ENCODE peak calls at places on chromosomes 1 and 21, in seven cellular contexts. One of them, this sample, is unnamed.

GRCh38 chr1:18886003-18886335 is 16.4 kb downstream of the ALDH4A1 start:
- DNase-seq in IMR-90: peak; percentile 59
- DNase-seq in mesendoderm: no peak
- DNase-seq in trophoblast cell: no peak
- DNase-seq in neuronal stem cell: no peak
- DNase-seq in mesenchymal stem cell: peak; percentile 13
- DNase-seq in H1: no peak
- DNase-seq in this sample: no peak

GRCh38 chr1:45004281-45004920 is 6.7 kb downstream of the HECTD3 start:
- DNase-seq in neuronal stem cell: no peak
- DNase-seq in mesenchymal stem cell: no peak
- DNase-seq in mesendoderm: no peak
- DNase-seq in trophoblast cell: no peak
- DNase-seq in IMR-90: no peak
- DNase-seq in H1: no peak
- DNase-seq in this sample: no peak

GRCh38 chr1:199029855-199030254 is 391.0 kb downstream of the PTPRC start:
- DNase-seq in trophoblast cell: no peak
- DNase-seq in neuronal stem cell: no peak
- DNase-seq in mesenchymal stem cell: peak; percentile 71
- DNase-seq in mesendoderm: no peak
- DNase-seq in H1: no peak
- DNase-seq in IMR-90: peak; percentile 82
- DNase-seq in this sample: no peak

GRCh38 chr21:20108976-20109375 is 889.2 kb upstream of the NCAM2 start:
- DNase-seq in H1: no peak
- DNase-seq in trophoblast cell: no peak
- DNase-seq in IMR-90: no peak
- DNase-seq in mesenchymal stem cell: no peak
- DNase-seq in neuronal stem cell: no peak
- DNase-seq in mesendoderm: no peak
- DNase-seq in this sample: no peak

GRCh38 chr1:165686121-165686970 is 12.0 kb downstream of the ALDH9A1 start:
- DNase-seq in IMR-90: no peak
- DNase-seq in mesendoderm: peak; percentile 69
- DNase-seq in trophoblast cell: no peak
- DNase-seq in neuronal stem cell: no peak
- DNase-seq in mesenchymal stem cell: no peak
- DNase-seq in H1: no peak
- DNase-seq in this sample: peak; percentile 34

GRCh38 chr21:25934130-25934529 is 199.4 kb downstream of the GABPA start:
- DNase-seq in neuronal stem cell: no peak
- DNase-seq in H1: no peak
- DNase-seq in mesenchymal stem cell: peak; percentile 69
- DNase-seq in trophoblast cell: peak; percentile 37
- DNase-seq in mesendoderm: no peak
- DNase-seq in IMR-90: peak; percentile 52
- DNase-seq in this sample: no peak

GRCh38 chr1:235624751-235625192 is 24.8 kb downstream of the GNG4 start:
- DNase-seq in H1: no peak
- DNase-seq in mesendoderm: no peak
- DNase-seq in mesenchymal stem cell: peak; percentile 69
- DNase-seq in IMR-90: peak; percentile 53
- DNase-seq in neuronal stem cell: no peak
- DNase-seq in trophoblast cell: peak; percentile 9
- DNase-seq in this sample: no peak

GRCh38 chr1:6872573-6873261 is 87.5 kb downstream of the CAMTA1 start:
- DNase-seq in IMR-90: peak; percentile 45
- DNase-seq in mesendoderm: no peak
- DNase-seq in mesenchymal stem cell: no peak
- DNase-seq in neuronal stem cell: no peak
- DNase-seq in H1: no peak
- DNase-seq in trophoblast cell: no peak
- DNase-seq in this sample: no peak

GRCh38 chr1:112296908-112297307 is 99.1 kb upstream of the CTTNBP2NL start:
- DNase-seq in H1: no peak
- DNase-seq in trophoblast cell: no peak
- DNase-seq in mesendoderm: no peak
- DNase-seq in mesenchymal stem cell: peak; percentile 31
- DNase-seq in IMR-90: peak; percentile 50
- DNase-seq in neuronal stem cell: no peak
- DNase-seq in this sample: no peak

GRCh38 chr1:165843304-165843703 is 15.9 kb downstream of the UCK2 start:
- DNase-seq in H1: no peak
- DNase-seq in mesendoderm: no peak
- DNase-seq in mesenchymal stem cell: peak; percentile 51
- DNase-seq in IMR-90: peak; percentile 58
- DNase-seq in trophoblast cell: peak; percentile 5
- DNase-seq in neuronal stem cell: no peak
- DNase-seq in this sample: no peak

GRCh38 chr1:999797-1000356 is at the start of gene HES4:
- DNase-seq in H1: peak; percentile 93
- DNase-seq in trophoblast cell: peak; percentile 97
- DNase-seq in neuronal stem cell: peak; percentile 91
- DNase-seq in IMR-90: peak; percentile 90
- DNase-seq in mesendoderm: peak; percentile 92
- DNase-seq in mesenchymal stem cell: peak; percentile 94
- DNase-seq in this sample: peak; percentile 91

GRCh38 chr1:175494950-175495349 is 248.4 kb downstream of the TNR start:
- DNase-seq in mesenchymal stem cell: no peak
- DNase-seq in H1: no peak
- DNase-seq in IMR-90: no peak
- DNase-seq in trophoblast cell: no peak
- DNase-seq in neuronal stem cell: no peak
- DNase-seq in mesendoderm: no peak
- DNase-seq in this sample: no peak

GRCh38 chr1:78665809-78666208 is 16.2 kb downstream of the IFI44 start:
- DNase-seq in trophoblast cell: no peak
- DNase-seq in H1: no peak
- DNase-seq in mesenchymal stem cell: no peak
- DNase-seq in IMR-90: no peak
- DNase-seq in mesendoderm: no peak
- DNase-seq in neuronal stem cell: no peak
- DNase-seq in this sample: no peak

GRCh38 chr1:160746870-160747500 is 7.9 kb downstream of the SLAMF7 start:
- DNase-seq in mesenchymal stem cell: no peak
- DNase-seq in trophoblast cell: no peak
- DNase-seq in IMR-90: no peak
- DNase-seq in H1: no peak
- DNase-seq in mesendoderm: peak; percentile 73
- DNase-seq in neuronal stem cell: no peak
- DNase-seq in this sample: no peak

GRCh38 chr1:193437785-193438184 is 251.4 kb upstream of the B3GALT2 start:
- DNase-seq in trophoblast cell: no peak
- DNase-seq in mesenchymal stem cell: no peak
- DNase-seq in H1: no peak
- DNase-seq in mesendoderm: no peak
- DNase-seq in IMR-90: no peak
- DNase-seq in neuronal stem cell: no peak
- DNase-seq in this sample: no peak

GRCh38 chr21:42010507-42011493 is 640 bp upstream of the ZBTB21 start:
- DNase-seq in IMR-90: no peak
- DNase-seq in H1: no peak
- DNase-seq in mesendoderm: peak; percentile 46
- DNase-seq in mesenchymal stem cell: peak; percentile 38
- DNase-seq in trophoblast cell: peak; percentile 67
- DNase-seq in neuronal stem cell: peak; percentile 17
- DNase-seq in this sample: peak; percentile 43

GRCh38 chr1:6317101-6317760 is 56.3 kb upstream of the GPR153 start:
- DNase-seq in H1: no peak
- DNase-seq in mesenchymal stem cell: peak; percentile 63
- DNase-seq in mesendoderm: no peak
- DNase-seq in IMR-90: peak; percentile 38
- DNase-seq in trophoblast cell: no peak
- DNase-seq in neuronal stem cell: no peak
- DNase-seq in this sample: no peak

GRCh38 chr1:115258302-115258866 is 79.7 kb downstream of the NGF start:
- DNase-seq in mesenchymal stem cell: peak; percentile 38
- DNase-seq in trophoblast cell: no peak
- DNase-seq in H1: no peak
- DNase-seq in IMR-90: peak; percentile 80
- DNase-seq in mesendoderm: peak; percentile 8
- DNase-seq in neuronal stem cell: no peak
- DNase-seq in this sample: no peak

GRCh38 chr1:193240609-193241008 is 54.2 kb upstream of the B3GALT2 start:
- DNase-seq in trophoblast cell: no peak
- DNase-seq in mesenchymal stem cell: no peak
- DNase-seq in neuronal stem cell: no peak
- DNase-seq in H1: no peak
- DNase-seq in mesendoderm: no peak
- DNase-seq in IMR-90: no peak
- DNase-seq in this sample: no peak

GRCh38 chr1:176643536-176643935 is 180.6 kb downstream of the PAPPA2 start:
- DNase-seq in mesendoderm: no peak
- DNase-seq in neuronal stem cell: no peak
- DNase-seq in H1: no peak
- DNase-seq in trophoblast cell: peak; percentile 62
- DNase-seq in IMR-90: peak; percentile 18
- DNase-seq in mesenchymal stem cell: peak; percentile 67
- DNase-seq in this sample: no peak

GRCh38 chr1:72230746-72231145 is 51.6 kb downstream of the NEGR1 start:
- DNase-seq in neuronal stem cell: no peak
- DNase-seq in mesendoderm: no peak
- DNase-seq in H1: no peak
- DNase-seq in IMR-90: peak; percentile 23
- DNase-seq in mesenchymal stem cell: no peak
- DNase-seq in trophoblast cell: no peak
- DNase-seq in this sample: no peak

GRCh38 chr1:8458607-8459006 is 140.7 kb downstream of the SLC45A1 start:
- DNase-seq in neuronal stem cell: no peak
- DNase-seq in H1: no peak
- DNase-seq in trophoblast cell: no peak
- DNase-seq in IMR-90: no peak
- DNase-seq in mesendoderm: no peak
- DNase-seq in mesenchymal stem cell: no peak
- DNase-seq in this sample: no peak
- H3K23ac ChIP-seq in neuronal stem cell: no peak overlapping the region
- H3K23ac ChIP-seq in H1: no peak overlapping the region
- H3K23ac ChIP-seq in trophoblast cell: no peak overlapping the region
- H3K23ac ChIP-seq in IMR-90: no peak overlapping the region
- H3K23ac ChIP-seq in mesendoderm: no peak overlapping the region
- H3K23ac ChIP-seq in mesenchymal stem cell: no peak overlapping the region
- H3K23ac ChIP-seq in this sample: no peak overlapping the region

DNA sequence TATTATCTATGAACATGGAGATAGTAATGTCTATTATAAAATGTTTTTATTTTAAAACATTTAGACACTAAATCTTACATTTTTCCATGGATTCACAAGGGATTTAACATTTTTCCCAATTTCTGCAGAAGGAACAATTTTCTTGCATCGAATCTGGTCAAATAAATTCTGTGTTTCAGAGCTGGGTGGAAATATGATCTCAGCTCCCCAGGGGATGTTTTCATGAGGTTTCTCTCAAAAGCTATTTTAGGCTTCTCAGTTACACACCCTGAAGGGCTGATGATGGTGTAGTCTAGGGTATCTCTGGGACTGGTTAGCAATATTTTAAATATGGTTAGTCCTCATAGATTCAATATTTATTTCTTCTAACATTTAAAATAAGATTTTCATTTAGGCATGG is 69.5 kb upstream of the WARS2 start:
- DNase-seq in neuronal stem cell: no peak
- DNase-seq in IMR-90: no peak
- DNase-seq in mesenchymal stem cell: no peak
- DNase-seq in mesendoderm: no peak
- DNase-seq in H1: no peak
- DNase-seq in trophoblast cell: no peak
- DNase-seq in this sample: no peak
- H3K23ac ChIP-seq in neuronal stem cell: no peak overlapping the region
- H3K23ac ChIP-seq in IMR-90: no peak overlapping the region
- H3K23ac ChIP-seq in mesenchymal stem cell: no peak overlapping the region
- H3K23ac ChIP-seq in mesendoderm: no peak overlapping the region
- H3K23ac ChIP-seq in H1: no peak overlapping the region
- H3K23ac ChIP-seq in trophoblast cell: no peak overlapping the region
- H3K23ac ChIP-seq in this sample: no peak overlapping the region

GRCh38 chr1:25481625-25482024 is 50.9 kb downstream of the MACO1 start:
- DNase-seq in IMR-90: no peak
- DNase-seq in H1: no peak
- DNase-seq in trophoblast cell: no peak
- DNase-seq in mesenchymal stem cell: no peak
- DNase-seq in neuronal stem cell: no peak
- DNase-seq in mesendoderm: no peak
- DNase-seq in this sample: no peak

GRCh38 chr1:25484533-25484932 is 53.8 kb downstream of the MACO1 start:
- DNase-seq in mesenchymal stem cell: no peak
- DNase-seq in neuronal stem cell: no peak
- DNase-seq in mesendoderm: no peak
- DNase-seq in trophoblast cell: no peak
- DNase-seq in IMR-90: no peak
- DNase-seq in H1: no peak
- DNase-seq in this sample: no peak

GRCh38 chr1:25482211-25482610 is 51.5 kb downstream of the MACO1 start:
- DNase-seq in H1: no peak
- DNase-seq in IMR-90: no peak
- DNase-seq in mesenchymal stem cell: no peak
- DNase-seq in mesendoderm: no peak
- DNase-seq in neuronal stem cell: no peak
- DNase-seq in trophoblast cell: no peak
- DNase-seq in this sample: no peak

GRCh38 chr1:25485536-25486235 is 55.0 kb downstream of the MACO1 start:
- DNase-seq in IMR-90: no peak
- DNase-seq in mesenchymal stem cell: no peak
- DNase-seq in mesendoderm: no peak
- DNase-seq in neuronal stem cell: no peak
- DNase-seq in H1: no peak
- DNase-seq in trophoblast cell: peak; percentile 46
- DNase-seq in this sample: no peak

GRCh38 chr1:25484096-25484495 is 53.4 kb downstream of the MACO1 start:
- DNase-seq in IMR-90: no peak
- DNase-seq in neuronal stem cell: no peak
- DNase-seq in H1: no peak
- DNase-seq in trophoblast cell: no peak
- DNase-seq in mesendoderm: no peak
- DNase-seq in mesenchymal stem cell: no peak
- DNase-seq in this sample: no peak
- H3K23ac ChIP-seq in IMR-90: no peak overlapping the region
- H3K23ac ChIP-seq in neuronal stem cell: no peak overlapping the region
- H3K23ac ChIP-seq in H1: no peak overlapping the region
- H3K23ac ChIP-seq in trophoblast cell: no peak overlapping the region
- H3K23ac ChIP-seq in mesendoderm: no peak overlapping the region
- H3K23ac ChIP-seq in mesenchymal stem cell: no peak overlapping the region
- H3K23ac ChIP-seq in this sample: no peak overlapping the region

GRCh38 chr21:35274923-35275322 is 225.8 kb upstream of the RUNX1 start:
- DNase-seq in mesenchymal stem cell: no peak
- DNase-seq in trophoblast cell: no peak
- DNase-seq in IMR-90: no peak
- DNase-seq in neuronal stem cell: no peak
- DNase-seq in H1: no peak
- DNase-seq in mesendoderm: no peak
- DNase-seq in this sample: no peak

GRCh38 chr21:35268817-35269216 is 219.7 kb upstream of the RUNX1 start:
- DNase-seq in mesenchymal stem cell: no peak
- DNase-seq in neuronal stem cell: no peak
- DNase-seq in IMR-90: no peak
- DNase-seq in trophoblast cell: no peak
- DNase-seq in mesendoderm: no peak
- DNase-seq in H1: no peak
- DNase-seq in this sample: no peak

GRCh38 chr21:35275776-35276175 is 226.7 kb upstream of the RUNX1 start:
- DNase-seq in H1: no peak
- DNase-seq in neuronal stem cell: no peak
- DNase-seq in mesendoderm: no peak
- DNase-seq in trophoblast cell: no peak
- DNase-seq in IMR-90: peak; percentile 25
- DNase-seq in mesenchymal stem cell: no peak
- DNase-seq in this sample: no peak

GRCh38 chr21:35273331-35273730 is 224.2 kb upstream of the RUNX1 start:
- DNase-seq in mesenchymal stem cell: no peak
- DNase-seq in trophoblast cell: no peak
- DNase-seq in IMR-90: no peak
- DNase-seq in neuronal stem cell: no peak
- DNase-seq in mesendoderm: peak; percentile 15
- DNase-seq in H1: no peak
- DNase-seq in this sample: peak; percentile 35

GRCh38 chr21:35274090-35274489 is 225.0 kb upstream of the RUNX1 start:
- DNase-seq in neuronal stem cell: no peak
- DNase-seq in H1: no peak
- DNase-seq in trophoblast cell: no peak
- DNase-seq in mesenchymal stem cell: no peak
- DNase-seq in mesendoderm: no peak
- DNase-seq in IMR-90: no peak
- DNase-seq in this sample: no peak
- H3K23ac ChIP-seq in neuronal stem cell: no peak overlapping the region
- H3K23ac ChIP-seq in H1: no peak overlapping the region
- H3K23ac ChIP-seq in trophoblast cell: no peak overlapping the region
- H3K23ac ChIP-seq in mesenchymal stem cell: no peak overlapping the region
- H3K23ac ChIP-seq in mesendoderm: no peak overlapping the region
- H3K23ac ChIP-seq in IMR-90: no peak overlapping the region
- H3K23ac ChIP-seq in this sample: no peak overlapping the region